ENCODE peak calls at places on chromosomes 7 and 10, in six cellular contexts. One of them, this sample, is unnamed.

GRCh38 chr10:76432274-76433012 is 1001.0 kb downstream of the LRMDA start:
- DNase-seq in IMR-90: peak; percentile 74
- DNase-seq in testis: peak; percentile 40
- DNase-seq in MCF 10A: peak; percentile 83
- DNase-seq in astrocyte of the cerebellum: peak; percentile 64
- DNase-seq in A172: peak; percentile 82
- DNase-seq in this sample: no peak

GRCh38 chr10:133226251-133226808 is 3.7 kb upstream of the UTF1 start:
- DNase-seq in IMR-90: no peak
- DNase-seq in testis: no peak
- DNase-seq in MCF 10A: no peak
- DNase-seq in astrocyte of the cerebellum: no peak
- DNase-seq in A172: peak; percentile 1
- DNase-seq in this sample: no peak

GRCh38 chr7:66669088-66669487 is 40.4 kb downstream of the KCTD7 start:
- DNase-seq in IMR-90: no peak
- DNase-seq in testis: peak; percentile 61
- DNase-seq in MCF 10A: no peak
- DNase-seq in astrocyte of the cerebellum: no peak
- DNase-seq in A172: no peak
- DNase-seq in this sample: no peak

GRCh38 chr10:31947144-31947926 is 18.7 kb upstream of the ARHGAP12 start:
- DNase-seq in IMR-90: peak; percentile 95
- DNase-seq in testis: no peak
- DNase-seq in MCF 10A: peak; percentile 91
- DNase-seq in astrocyte of the cerebellum: peak; percentile 77
- DNase-seq in A172: peak; percentile 84
- DNase-seq in this sample: no peak

GRCh38 chr7:46003896-46004875 is 83.1 kb upstream of the IGFBP3 start:
- DNase-seq in IMR-90: peak; percentile 97
- DNase-seq in testis: no peak
- DNase-seq in MCF 10A: peak; percentile 80
- DNase-seq in astrocyte of the cerebellum: peak; percentile 23
- DNase-seq in A172: peak; percentile 96
- DNase-seq in this sample: no peak

GRCh38 chr7:91568138-91568537 is 303.9 kb downstream of the FZD1 start:
- DNase-seq in IMR-90: no peak
- DNase-seq in testis: no peak
- DNase-seq in MCF 10A: no peak
- DNase-seq in astrocyte of the cerebellum: no peak
- DNase-seq in A172: no peak
- DNase-seq in this sample: no peak

GRCh38 chr10:75424553-75424952 is 6.9 kb upstream of the LRMDA start:
- DNase-seq in IMR-90: no peak
- DNase-seq in testis: no peak
- DNase-seq in MCF 10A: no peak
- DNase-seq in astrocyte of the cerebellum: no peak
- DNase-seq in A172: no peak
- DNase-seq in this sample: no peak

GRCh38 chr10:60170250-60170649 is 219.4 kb downstream of the ANK3 start:
- DNase-seq in IMR-90: peak; percentile 72
- DNase-seq in testis: no peak
- DNase-seq in MCF 10A: no peak
- DNase-seq in astrocyte of the cerebellum: no peak
- DNase-seq in A172: no peak
- DNase-seq in this sample: no peak

GRCh38 chr10:31623466-31623865 is 304.4 kb downstream of the ZEB1 start:
- DNase-seq in IMR-90: peak; percentile 28
- DNase-seq in testis: no peak
- DNase-seq in MCF 10A: no peak
- DNase-seq in astrocyte of the cerebellum: no peak
- DNase-seq in A172: no peak
- DNase-seq in this sample: no peak

GRCh38 chr7:82164813-82165212 is 278.8 kb downstream of the CACNA2D1 start:
- DNase-seq in IMR-90: peak; percentile 79
- DNase-seq in testis: peak; percentile 17
- DNase-seq in MCF 10A: no peak
- DNase-seq in astrocyte of the cerebellum: peak; percentile 40
- DNase-seq in A172: peak; percentile 13
- DNase-seq in this sample: no peak

GRCh38 chr10:79246209-79246581 is 101.1 kb upstream of the PPIF start:
- DNase-seq in IMR-90: no peak
- DNase-seq in testis: peak; percentile 60
- DNase-seq in MCF 10A: peak; percentile 21
- DNase-seq in astrocyte of the cerebellum: no peak
- DNase-seq in A172: no peak
- DNase-seq in this sample: no peak

This sample was measured in WTC11.